ENCODE peak calls at places on chromosomes 7 and 10, in seven cellular contexts. G is RWPE1; B is cardiac muscle cell; J is CD8-positive, alpha-beta T cell; N is PC-9; O is A673; M is heart left ventricle. Q is an unnamed sample.

GRCh38 chr10:50585921-50586739 is 37.6 kb downstream of the SGMS1 start:
- DNase-seq in B (no peak), M (no peak), J (no peak), N (peak), O (peak), G (peak), Q (no peak)

GRCh38 chr7:156610601-156611000 is 30.0 kb upstream of the RNF32 start:
- DNase-seq in G (no peak), M (no peak), N (no peak), B (no peak), O (no peak), J (no peak), Q (no peak)

GRCh38 chr10:102500621-102501149 is 1.8 kb downstream of the ACTR1A start:
- DNase-seq in G (no peak), O (no peak), N (no peak), M (no peak), J (no peak), B (no peak), Q (no peak)

GRCh38 chr7:151428393-151429231 is 11.3 kb downstream of the CRYGN start:
- DNase-seq in O (no peak), N (peak), J (no peak), G (no peak), B (peak), M (no peak), Q (peak)

GRCh38 chr10:125411724-125412123 is 251.4 kb upstream of the CTBP2 start:
- DNase-seq in N (no peak), M (no peak), O (no peak), J (no peak), G (peak), B (no peak), Q (no peak)

GRCh38 chr7:102220229-102220850 is 66.3 kb upstream of the SH2B2 start:
- DNase-seq in J (no peak), G (peak), N (no peak), O (no peak), B (no peak), M (no peak), Q (no peak)

GRCh38 chr7:101330011-101330484 is 8.4 kb upstream of the IFT22 start:
- DNase-seq in J (no peak), O (no peak), M (peak), N (no peak), B (no peak), G (no peak), Q (no peak)

GRCh38 chr7:101436857-101437576 is 74.3 kb downstream of the COL26A1 start:
- DNase-seq in G (peak), J (no peak), O (peak), B (no peak), M (no peak), N (peak), Q (no peak)

GRCh38 chr10:109894516-109894915 is 28.8 kb downstream of the XPNPEP1 start:
- DNase-seq in M (peak), J (no peak), B (no peak), N (no peak), O (no peak), G (peak), Q (no peak)

GRCh38 chr7:30470783-30471182 is 7.8 kb downstream of the NOD1 start:
- DNase-seq in N (no peak), M (peak), J (no peak), G (no peak), B (peak), O (no peak), Q (peak)

GRCh38 chr7:10973942-10974716 is 457 bp downstream of the PHF14 start:
- DNase-seq in M (peak), O (peak), B (peak), J (no peak), N (peak), G (peak), Q (no peak)

GRCh38 chr10:89003344-89003743 is 12.7 kb downstream of the FAS start:
- DNase-seq in N (no peak), M (no peak), G (no peak), B (no peak), O (no peak), J (no peak), Q (no peak)

GRCh38 chr10:63157845-63158624 is 24.9 kb downstream of the NRBF2 start:
- DNase-seq in M (no peak), J (peak), B (peak), N (peak), O (peak), G (peak), Q (no peak)

GRCh38 chr7:71285614-71286013 is 153.7 kb downstream of the GALNT17 start:
- DNase-seq in N (no peak), G (no peak), O (no peak), B (no peak), J (no peak), M (no peak), Q (no peak)

GRCh38 chr10:24900888-24901685 is 51.3 kb downstream of the PRTFDC1 start:
- DNase-seq in B (no peak), G (no peak), M (no peak), J (no peak), N (no peak), O (peak), Q (no peak)

GRCh38 chr10:94351089-94351488 is 11.7 kb downstream of the NOC3L start:
- DNase-seq in O (no peak), G (no peak), N (no peak), M (no peak), J (no peak), B (no peak), Q (no peak)

GRCh38 chr7:107045980-107046379 is 1.5 kb downstream of the PRKAR2B start:
- DNase-seq in G (no peak), O (no peak), B (no peak), J (no peak), N (no peak), M (no peak), Q (no peak)

GRCh38 chr10:96468845-96469244 is 44.9 kb downstream of the TLL2 start:
- DNase-seq in G (no peak), B (no peak), M (no peak), N (no peak), J (no peak), O (no peak), Q (no peak)

GRCh38 chr10:5951167-5951711 is 26.1 kb downstream of the IL15RA start:
- DNase-seq in O (peak), B (no peak), N (peak), G (no peak), J (no peak), M (no peak), Q (no peak)

GRCh38 chr7:155183655-155184054 is 113.5 kb downstream of the HTR5A start:
- DNase-seq in J (no peak), M (no peak), B (no peak), O (no peak), G (no peak), N (no peak), Q (no peak)

GRCh38 chr7:98091061-98091460 is 15.6 kb upstream of the LMTK2 start:
- DNase-seq in J (no peak), B (no peak), N (no peak), G (peak), O (no peak), M (no peak), Q (no peak)

GRCh38 chr10:70378122-70378521 is 4.3 kb downstream of the LRRC20 start:
- DNase-seq in M (no peak), N (peak), O (peak), B (no peak), G (peak), J (no peak), Q (no peak)

GRCh38 chr10:71505862-71506261 is 109.1 kb downstream of the CDH23 start:
- DNase-seq in M (no peak), N (no peak), G (no peak), B (no peak), O (no peak), J (no peak), Q (no peak)

GRCh38 chr10:413662-414071 is 275.8 kb downstream of the DIP2C start:
- DNase-seq in J (no peak), M (no peak), G (no peak), N (no peak), O (no peak), B (no peak), Q (no peak)

GRCh38 chr10:42783181-42783549 is 570 bp downstream of the BMS1 start:
- DNase-seq in G (peak), N (no peak), O (peak), B (no peak), J (no peak), M (peak), Q (no peak)

DNA sequence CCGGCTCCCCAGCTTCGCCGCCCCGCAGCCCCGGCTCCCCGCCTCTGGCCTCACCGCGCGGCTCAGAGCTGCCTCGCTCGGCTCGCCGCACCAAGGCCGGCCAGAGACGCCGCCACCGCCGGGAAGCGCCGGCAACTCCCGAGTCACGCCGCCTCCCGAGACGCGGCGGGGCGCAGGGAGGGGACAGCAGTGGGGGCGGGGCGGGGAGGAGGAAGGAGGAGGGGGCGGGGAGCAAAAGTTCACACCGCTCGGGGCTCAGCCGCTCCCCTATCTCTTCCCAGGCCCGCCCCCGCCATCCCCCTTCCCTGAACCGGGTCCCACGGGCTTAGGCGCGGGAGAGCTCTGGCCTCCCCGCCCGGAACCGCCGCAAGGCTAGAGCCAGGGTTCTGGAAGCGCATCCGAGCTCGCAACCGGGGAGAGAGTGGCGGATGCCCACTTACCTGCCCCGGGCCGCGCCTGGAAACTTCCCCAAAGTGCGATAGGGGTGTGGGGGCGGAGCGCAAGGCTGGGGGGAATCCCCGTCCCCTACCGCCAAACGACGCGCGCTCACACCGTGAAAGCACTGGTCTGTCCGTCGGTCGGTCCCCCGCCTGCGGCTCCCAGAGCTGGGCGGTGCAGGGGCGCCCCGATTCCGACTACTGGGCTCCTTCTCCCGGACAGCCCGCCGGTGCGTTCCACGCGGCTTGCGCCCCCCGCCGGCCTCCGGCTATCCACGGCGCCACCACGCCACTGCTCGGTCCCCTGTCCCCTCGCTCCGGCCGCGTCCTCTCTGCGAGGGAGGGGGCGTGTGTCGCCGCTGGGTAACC is 925 bp downstream of the CHST15 start:
- DNase-seq in G (peak), M (peak), J (no peak), O (peak), N (peak), B (peak), Q (peak)
- TF ChIP-seq CTCF in G (peak), M (no peak), J (no peak), O (peak), N (no peak), B (peak), Q (no peak)

GRCh38 chr7:117169907-117170306 is 153.0 kb downstream of the WNT2 start:
- DNase-seq in G (peak), J (no peak), B (no peak), M (no peak), O (no peak), N (peak), Q (no peak)
- TF ChIP-seq CTCF in G (no peak), J (no peak), B (no peak), M (no peak), O (no peak), N (no peak), Q (no peak)

DNA sequence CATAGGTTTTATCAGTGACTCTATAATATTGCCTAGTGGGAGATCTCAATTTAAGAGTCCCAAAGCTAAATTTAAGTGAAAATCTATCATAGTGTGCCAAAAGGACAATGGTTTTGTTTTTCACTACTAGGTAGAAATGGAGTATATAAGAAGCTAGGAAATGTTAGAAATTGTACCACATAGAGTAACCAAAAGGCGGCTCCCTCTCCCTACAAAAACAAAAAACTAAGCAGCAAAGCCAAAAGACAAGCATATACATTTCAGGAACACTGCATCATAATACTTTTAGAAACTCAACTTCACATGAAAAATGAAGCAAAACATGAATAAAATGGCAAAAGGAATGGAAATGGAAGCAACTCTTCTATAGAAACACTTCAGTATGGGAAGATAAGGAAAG is 271.6 kb downstream of the CACNA2D1 start:
- DNase-seq in M (no peak), N (no peak), O (no peak), B (no peak), G (no peak), J (no peak), Q (no peak)
- TF ChIP-seq CTCF in M (no peak), N (no peak), O (peak), B (peak), G (no peak), J (no peak), Q (no peak)

GRCh38 chr10:78524342-78524741 is 490.7 kb downstream of the RPS24 start:
- DNase-seq in N (no peak), J (no peak), G (no peak), B (no peak), O (no peak), M (no peak), Q (no peak)

GRCh38 chr10:78524941-78525340 is 491.3 kb downstream of the RPS24 start:
- DNase-seq in B (no peak), M (no peak), J (no peak), G (no peak), N (no peak), O (no peak), Q (no peak)

GRCh38 chr10:78518224-78518623 is 484.6 kb downstream of the RPS24 start:
- DNase-seq in O (no peak), J (no peak), M (no peak), G (no peak), B (no peak), N (no peak), Q (no peak)

GRCh38 chr10:78523453-78523852 is 489.8 kb downstream of the RPS24 start:
- DNase-seq in G (no peak), B (no peak), O (no peak), N (no peak), M (no peak), J (no peak), Q (no peak)

DNA sequence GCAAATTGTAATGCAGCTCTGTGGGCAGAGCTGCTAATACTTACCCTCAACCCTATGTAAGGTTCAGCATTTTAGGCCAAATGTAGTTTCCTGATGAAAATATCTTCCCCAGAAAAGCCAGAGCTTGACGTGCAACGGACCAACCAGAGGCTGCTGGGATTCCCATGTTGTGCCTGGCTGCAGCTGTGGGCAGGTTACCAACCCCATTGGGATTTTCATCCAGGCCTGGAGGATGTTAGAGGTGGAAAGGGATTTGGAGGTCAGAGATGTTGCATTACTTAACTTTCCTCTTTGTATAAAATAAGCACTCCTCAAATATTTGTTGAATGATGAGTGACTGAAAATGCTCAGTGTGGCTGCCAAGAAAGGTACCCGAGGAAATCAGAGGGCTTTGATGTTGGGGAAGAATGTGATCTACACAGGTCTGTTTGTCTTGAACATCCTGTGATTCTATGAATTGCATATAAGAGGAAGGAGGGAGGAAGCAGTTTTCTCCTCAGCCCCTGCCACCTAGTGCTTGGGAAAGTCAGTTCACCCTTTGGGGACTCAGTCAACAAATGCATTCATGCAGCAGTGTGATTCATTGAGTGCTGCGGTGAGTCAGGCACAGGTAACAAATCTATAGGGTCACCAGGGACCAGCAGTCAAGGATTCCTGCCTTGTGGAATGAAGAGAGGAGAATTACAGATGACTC is 487.2 kb downstream of the RPS24 start:
- DNase-seq in O (peak), N (peak), G (peak), M (no peak), B (peak), J (no peak), Q (no peak)
- TF ChIP-seq CTCF in O (no peak), N (peak), G (no peak), M (no peak), B (peak), J (no peak), Q (peak)

GRCh38 chr10:69124558-69125121 is 662 bp downstream of the VPS26A start:
- DNase-seq in O (peak), N (peak), J (peak), M (peak), B (peak), G (peak), Q (no peak)

GRCh38 chr10:69125554-69125953 is 1.6 kb downstream of the VPS26A start:
- DNase-seq in N (no peak), M (no peak), G (no peak), O (no peak), B (no peak), J (no peak), Q (no peak)

DNA sequence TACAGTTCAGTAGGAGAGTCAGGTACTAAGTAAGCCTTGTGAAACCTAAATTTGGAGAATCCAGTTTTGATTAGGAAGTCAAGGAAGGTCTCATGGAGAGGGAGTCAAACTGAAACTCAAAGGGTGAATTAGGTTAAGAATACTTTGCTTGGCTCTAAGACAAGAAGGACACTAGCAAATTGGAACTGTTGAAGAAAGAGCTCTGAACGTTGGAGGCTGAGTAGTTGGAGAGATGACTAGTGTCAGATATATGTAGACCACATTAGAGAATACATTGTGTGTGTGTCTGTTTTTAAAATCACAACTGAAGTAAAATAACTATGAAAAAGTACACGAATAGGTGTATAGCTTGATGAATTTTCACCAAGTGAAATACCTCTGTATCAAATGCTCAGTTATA is 6.3 kb downstream of the VPS26A start:
- DNase-seq in J (no peak), O (no peak), M (no peak), B (no peak), N (no peak), G (no peak), Q (no peak)
- TF ChIP-seq CTCF in J (no peak), O (no peak), M (no peak), B (no peak), N (no peak), G (no peak), Q (no peak)

DNA sequence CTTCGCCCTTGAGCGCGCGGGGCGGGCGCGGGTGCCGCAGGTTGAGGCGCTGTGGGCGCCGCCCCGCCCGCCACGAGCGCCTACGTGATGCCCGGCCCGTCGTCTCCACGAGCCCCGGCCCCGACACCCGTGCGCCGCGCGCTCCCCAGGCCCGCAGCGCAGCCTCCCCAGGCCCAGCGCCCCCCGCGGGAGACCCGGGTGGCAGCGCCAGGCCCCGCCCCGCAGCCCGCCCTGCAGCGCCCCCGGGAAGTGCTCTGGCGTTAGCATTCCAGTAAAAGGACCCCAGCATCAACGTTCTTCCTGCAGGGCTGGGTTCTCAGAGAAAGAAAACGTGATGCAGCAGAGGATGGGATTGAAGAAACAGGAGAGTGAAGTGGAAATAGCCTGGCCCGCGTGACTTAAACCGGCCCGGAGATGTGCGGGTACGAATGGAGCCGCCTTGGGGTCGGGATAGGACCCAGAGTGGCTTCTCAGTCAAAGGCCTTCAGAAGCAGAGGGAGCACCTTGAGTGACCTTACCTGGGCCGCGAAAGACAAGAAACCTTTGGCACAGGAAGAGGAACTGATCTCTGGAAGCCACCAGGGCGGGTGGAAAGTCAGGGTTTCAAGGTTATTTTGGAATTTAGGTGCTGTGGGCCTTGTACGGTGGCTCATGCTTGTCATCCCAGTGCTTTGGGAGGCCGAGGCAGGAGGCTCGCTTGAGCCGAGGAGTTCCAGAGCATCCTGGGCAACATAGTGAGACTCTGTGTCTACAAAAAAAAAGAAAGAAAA is 1.8 kb downstream of the PFKP start:
- DNase-seq in M (no peak), G (no peak), N (no peak), B (peak), J (no peak), O (peak), Q (peak)
- TF ChIP-seq CTCF in M (no peak), G (peak), N (no peak), B (no peak), J (no peak), O (peak), Q (no peak)